ENCODE peak calls at places on chromosomes 2 and 18, in seven cellular contexts. V is fibroblast of lung, A is WERI-Rb-1, K is psoas muscle, N is astrocyte, Q is colonic mucosa, C is thoracic aorta. B is an unnamed sample.

GRCh38 chr18:8794133-8794986 is 89.0 kb downstream of the MTCL1 start:
- DNase-seq in V (peak; percentile 71), A (no peak), K (no peak), N (peak; percentile 97), Q (peak; percentile 48), C (no peak), B (no peak)

GRCh38 chr2:20675701-20676352 is 8.9 kb downstream of the GDF7 start:
- DNase-seq in V (no peak), A (peak; percentile 55), K (no peak), N (no peak), Q (peak; percentile 55), C (no peak), B (no peak)

GRCh38 chr18:5943514-5943913 is 48.2 kb upstream of the TMEM200C start:
- DNase-seq in V (peak; percentile 23), A (no peak), K (no peak), N (no peak), Q (no peak), C (no peak), B (peak; percentile 3)

GRCh38 chr18:70330887-70331286 is 42.0 kb downstream of the SOCS6 start:
- DNase-seq in V (no peak), A (no peak), K (no peak), N (no peak), Q (no peak), C (no peak), B (no peak)

GRCh38 chr2:223088866-223089265 is 36.9 kb downstream of the KCNE4 start:
- DNase-seq in V (no peak), A (no peak), K (no peak), N (no peak), Q (no peak), C (no peak), B (no peak)

GRCh38 chr2:186852508-186852907 is 3.5 kb upstream of the ZSWIM2 start:
- DNase-seq in V (no peak), A (no peak), K (no peak), N (no peak), Q (no peak), C (no peak), B (no peak)

GRCh38 chr2:183242937-183243336 is 118.7 kb downstream of the NUP35 start:
- DNase-seq in V (peak; percentile 25), A (no peak), K (no peak), N (peak; percentile 39), Q (no peak), C (no peak), B (no peak)

GRCh38 chr2:232242316-232242715 is 136.2 kb upstream of the ALPP start:
- DNase-seq in V (no peak), A (no peak), K (no peak), N (no peak), Q (no peak), C (no peak), B (no peak)

GRCh38 chr2:72935611-72935957 is 18.3 kb downstream of the EMX1 start:
- DNase-seq in V (no peak), A (no peak), K (peak; percentile 31), N (no peak), Q (no peak), C (no peak), B (no peak)

GRCh38 chr18:26421503-26421902 is 126.8 kb downstream of the KCTD1 start:
- DNase-seq in V (no peak), A (no peak), K (no peak), N (no peak), Q (no peak), C (no peak), B (no peak)

GRCh38 chr2:127985735-127986134 is 42.1 kb downstream of the SAP130 start:
- DNase-seq in V (no peak), A (no peak), K (no peak), N (no peak), Q (no peak), C (no peak), B (no peak)

GRCh38 chr2:179876266-179876665 is 14.9 kb upstream of the ZNF385B start:
- DNase-seq in V (no peak), A (no peak), K (no peak), N (no peak), Q (no peak), C (no peak), B (no peak)
- TF ChIP-seq CTCF in V (peak; percentile 23), A (peak; percentile 24), K (no peak), N (no peak), Q (no peak), C (no peak), B (no peak)

GRCh38 chr2:179963626-179964025 is 43.5 kb downstream of the CWC22 start:
- DNase-seq in V (peak; percentile 74), A (no peak), K (no peak), N (peak; percentile 53), Q (no peak), C (no peak), B (peak; percentile 16)
- H3K27ac ChIP-seq in V (peak overlapping the region; percentile 19), A (no peak overlapping the region), K (no peak overlapping the region), N (peak overlapping the region; percentile 37), Q (no peak overlapping the region), C (peak overlapping the region; percentile 41), B (no peak overlapping the region)

GRCh38 chr2:236575501-236575900 is 5.9 kb downstream of the ACKR3 start:
- DNase-seq in V (no peak), A (no peak), K (no peak), N (no peak), Q (no peak), C (no peak), B (no peak)
- H3K4me3 ChIP-seq in V (no peak overlapping the region), A (no peak overlapping the region), K (peak overlapping the region; percentile 17), N (no peak overlapping the region), Q (no peak overlapping the region), C (no peak overlapping the region), B (no peak overlapping the region)

GRCh38 chr18:75638223-75638596 is 210.7 kb upstream of the SMIM21 start:
- DNase-seq in V (peak; percentile 56), A (no peak), K (no peak), N (peak; percentile 84), Q (no peak), C (no peak), B (peak; percentile 26)
- TF ChIP-seq CTCF in V (peak; percentile 42), A (no peak), K (no peak), N (no peak), Q (no peak), C (no peak), B (peak; percentile 49)

B was measured in AG04450.